ENCODE peak calls at places on chromosomes 11 and 22, in eight cellular contexts. R is type B pancreatic cell, U is AG09319, N is D721Med, X is WTC11, H is astrocyte of the cerebellum, F is LNCaP clone FGC, M is lower lobe of right lung. E is an unnamed sample.

GRCh38 chr11:115126092-115126491 is 378.1 kb downstream of the CADM1 start:
- DNase-seq in R (no peak), U (no peak), N (no peak), X (no peak), H (no peak), F (no peak), M (no peak), E (no peak)

GRCh38 chr11:111930472-111930871 is 6.7 kb upstream of the DIXDC1 start:
- DNase-seq in R (no peak), U (no peak), N (no peak), X (no peak), H (no peak), F (no peak), M (no peak), E (no peak)

GRCh38 chr11:420054-420910 is 5.5 kb upstream of the SIGIRR start:
- DNase-seq in R (no peak), U (no peak), N (no peak), X (peak), H (no peak), F (no peak), M (peak), E (no peak)

GRCh38 chr11:9990221-9990973 is 303.6 kb downstream of the SBF2 start:
- DNase-seq in R (no peak), U (no peak), N (no peak), X (no peak), H (no peak), F (peak), M (no peak), E (no peak)

GRCh38 chr11:100232006-100232405 is 455.1 kb upstream of the ARHGAP42 start:
- DNase-seq in R (no peak), U (no peak), N (no peak), X (no peak), H (no peak), F (no peak), M (no peak), E (no peak)

GRCh38 chr11:34192481-34193401 is 87.3 kb downstream of the NAT10 start:
- DNase-seq in R (no peak), U (peak), N (no peak), X (no peak), H (peak), F (no peak), M (no peak), E (no peak)

GRCh38 chr22:46791201-46791731 is 28.8 kb downstream of the TBC1D22A start:
- DNase-seq in R (no peak), U (no peak), N (no peak), X (no peak), H (no peak), F (no peak), M (no peak), E (no peak)

GRCh38 chr11:112025682-112026081 is 474 bp downstream of the DLAT start:
- DNase-seq in R (no peak), U (no peak), N (no peak), X (no peak), H (no peak), F (no peak), M (no peak), E (peak)

GRCh38 chr11:32751381-32751780 is 43.1 kb downstream of the CCDC73 start:
- DNase-seq in R (no peak), U (no peak), N (no peak), X (peak), H (no peak), F (no peak), M (no peak), E (no peak)

GRCh38 chr11:77055913-77056312 is 10.9 kb upstream of the CAPN5 start:
- DNase-seq in R (no peak), U (no peak), N (no peak), X (no peak), H (no peak), F (no peak), M (no peak), E (no peak)

GRCh38 chr11:117823294-117823940 is 1.1 kb downstream of the FXYD2 start:
- DNase-seq in R (no peak), U (no peak), N (no peak), X (peak), H (no peak), F (no peak), M (no peak), E (no peak)

GRCh38 chr11:100851584-100852152 is 164.6 kb downstream of the ARHGAP42 start:
- DNase-seq in R (no peak), U (no peak), N (no peak), X (no peak), H (no peak), F (no peak), M (no peak), E (no peak)

GRCh38 chr11:118623291-118623655 is 15.9 kb downstream of the PHLDB1 start:
- DNase-seq in R (no peak), U (no peak), N (no peak), X (no peak), H (no peak), F (no peak), M (peak), E (no peak)

GRCh38 chr11:78299000-78299712 is 110.4 kb downstream of the USP35 start:
- DNase-seq in R (no peak), U (no peak), N (no peak), X (no peak), H (no peak), F (no peak), M (no peak), E (no peak)

GRCh38 chr11:62449451-62449851 is 30.6 kb downstream of the SCGB1A1 start:
- DNase-seq in R (no peak), U (no peak), N (no peak), X (no peak), H (no peak), F (no peak), M (no peak), E (no peak)

GRCh38 chr11:46363031-46363407 is 15.8 kb downstream of the DGKZ start:
- DNase-seq in R (no peak), U (no peak), N (no peak), X (no peak), H (no peak), F (no peak), M (peak), E (no peak)

GRCh38 chr11:105142167-105142566 is 2.6 kb upstream of the CARD18 start:
- DNase-seq in R (no peak), U (no peak), N (no peak), X (no peak), H (no peak), F (no peak), M (no peak), E (no peak)

GRCh38 chr11:8830641-8831040 is 80.3 kb upstream of the AKIP1 start:
- DNase-seq in R (peak), U (no peak), N (no peak), X (no peak), H (no peak), F (no peak), M (no peak), E (no peak)

GRCh38 chr11:17593466-17594245 is 46.6 kb downstream of the OTOG start:
- DNase-seq in R (peak), U (no peak), N (no peak), X (peak), H (no peak), F (no peak), M (no peak), E (no peak)

GRCh38 chr11:47241740-47242400 is 6.7 kb downstream of the ACP2 start:
- DNase-seq in R (no peak), U (no peak), N (no peak), X (no peak), H (no peak), F (no peak), M (no peak), E (no peak)

GRCh38 chr22:18078329-18079041 is 695 bp downstream of the PEX26 start:
- DNase-seq in R (no peak), U (no peak), N (no peak), X (peak), H (no peak), F (no peak), M (peak), E (no peak)

DNA sequence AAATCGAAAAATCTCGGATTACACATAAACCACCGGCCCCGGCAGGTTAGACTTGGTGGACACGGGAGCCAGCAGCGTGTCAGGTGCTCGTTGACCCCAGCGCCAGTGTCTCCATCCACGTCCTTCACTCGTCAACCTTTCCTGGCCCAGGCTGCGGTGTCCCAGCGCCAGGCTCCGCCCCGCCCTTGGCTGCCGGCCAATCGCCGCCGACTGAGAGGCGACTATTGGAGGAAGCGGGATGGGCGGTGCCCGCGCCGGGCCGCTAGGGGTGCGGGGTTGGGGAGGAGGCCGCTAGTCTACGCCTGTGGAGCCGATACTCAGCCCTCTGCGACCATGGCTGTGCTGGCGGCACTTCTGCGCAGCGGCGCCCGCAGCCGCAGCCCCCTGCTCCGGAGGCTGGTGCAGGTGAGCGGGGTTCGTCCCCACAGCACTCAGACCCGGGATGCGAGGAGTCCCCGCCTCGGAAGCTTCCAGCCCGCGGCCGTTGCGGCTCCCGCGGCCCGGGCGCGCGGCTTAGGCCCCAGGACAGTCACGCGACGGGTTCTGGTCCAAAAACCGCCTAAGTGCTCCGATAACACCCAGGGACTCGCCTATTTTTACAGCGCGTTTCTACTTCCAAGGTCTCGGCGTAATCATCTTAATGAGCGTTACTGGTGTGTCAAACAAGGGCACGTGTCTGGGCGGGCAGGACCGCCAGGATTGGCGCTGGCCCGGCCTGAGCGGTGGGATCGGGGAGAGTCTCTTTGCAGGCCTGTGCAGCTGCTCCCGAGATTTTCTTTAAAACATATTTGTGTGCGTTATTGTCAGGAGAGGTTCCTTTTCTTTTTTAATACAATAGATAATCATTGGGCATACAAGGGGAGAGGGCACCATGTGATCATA is at the start of gene ACAT1:
- DNase-seq in R (peak), U (peak), N (peak), X (peak), H (peak), F (peak), M (peak), E (peak)
- TF ChIP-seq CTCF in R (peak), U (no peak), N (no peak), X (no peak), H (no peak), F (peak), M (peak), E (peak)

DNA sequence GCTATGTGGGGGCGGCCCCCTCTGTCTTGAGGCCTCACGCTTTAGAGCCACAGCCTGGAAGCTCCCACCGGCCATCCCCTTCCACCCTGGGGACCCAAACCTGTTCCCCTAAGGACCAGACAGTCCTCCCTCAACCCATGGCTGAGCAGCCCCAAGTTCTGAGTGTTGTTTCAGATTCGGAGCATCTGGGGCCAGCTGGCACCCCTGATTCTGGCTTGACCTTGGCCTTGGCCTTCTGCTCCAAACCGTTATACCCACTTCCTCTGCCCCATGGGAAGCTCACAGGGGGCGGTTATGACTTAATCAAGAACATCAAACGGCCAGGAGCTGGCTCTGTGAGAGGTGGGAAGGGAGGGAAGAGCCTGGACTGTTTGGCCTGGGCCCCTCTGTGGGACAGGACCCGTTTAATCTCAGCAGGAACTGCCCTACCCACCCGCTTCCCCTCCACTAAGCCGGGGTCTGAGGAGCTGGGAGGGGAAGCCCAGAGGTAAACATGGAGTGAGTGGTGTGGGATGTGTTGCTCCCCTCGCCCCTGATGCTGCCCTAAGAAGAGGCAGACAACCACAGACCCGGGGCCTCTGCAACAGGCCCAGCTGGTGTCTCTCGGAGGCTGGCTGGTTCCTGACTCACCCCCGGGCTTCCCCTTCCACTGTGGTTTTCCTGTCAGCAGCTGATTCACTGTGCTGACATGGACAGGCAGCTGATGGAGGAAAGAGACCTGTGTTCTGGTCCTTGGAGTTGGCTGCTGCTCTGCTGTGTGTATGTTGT is 3.4 kb downstream of the CD82 start:
- DNase-seq in R (no peak), U (peak), N (no peak), X (no peak), H (peak), F (no peak), M (peak), E (no peak)
- TF ChIP-seq CTCF in R (no peak), U (no peak), N (no peak), X (no peak), H (no peak), F (no peak), M (no peak), E (no peak)

GRCh38 chr22:19898831-19899567 is 42.6 kb upstream of the COMT start:
- DNase-seq in R (no peak), U (no peak), N (no peak), X (no peak), H (no peak), F (no peak), M (no peak), E (no peak)

GRCh38 chr22:19895160-19895849 is 40.6 kb upstream of the GNB1L start:
- DNase-seq in R (no peak), U (no peak), N (no peak), X (no peak), H (no peak), F (no peak), M (no peak), E (no peak)

GRCh38 chr22:19893363-19893762 is 38.7 kb upstream of the GNB1L start:
- DNase-seq in R (no peak), U (no peak), N (no peak), X (no peak), H (no peak), F (no peak), M (no peak), E (no peak)

GRCh38 chr22:19897726-19898515 is 43.2 kb upstream of the GNB1L start:
- DNase-seq in R (no peak), U (no peak), N (no peak), X (no peak), H (no peak), F (no peak), M (no peak), E (no peak)

GRCh38 chr22:19896665-19897355 is 42.1 kb upstream of the GNB1L start:
- DNase-seq in R (no peak), U (no peak), N (no peak), X (no peak), H (no peak), F (no peak), M (no peak), E (no peak)
- TF ChIP-seq CTCF in R (no peak), U (no peak), N (no peak), X (no peak), H (no peak), F (no peak), M (no peak), E (no peak)

DNA sequence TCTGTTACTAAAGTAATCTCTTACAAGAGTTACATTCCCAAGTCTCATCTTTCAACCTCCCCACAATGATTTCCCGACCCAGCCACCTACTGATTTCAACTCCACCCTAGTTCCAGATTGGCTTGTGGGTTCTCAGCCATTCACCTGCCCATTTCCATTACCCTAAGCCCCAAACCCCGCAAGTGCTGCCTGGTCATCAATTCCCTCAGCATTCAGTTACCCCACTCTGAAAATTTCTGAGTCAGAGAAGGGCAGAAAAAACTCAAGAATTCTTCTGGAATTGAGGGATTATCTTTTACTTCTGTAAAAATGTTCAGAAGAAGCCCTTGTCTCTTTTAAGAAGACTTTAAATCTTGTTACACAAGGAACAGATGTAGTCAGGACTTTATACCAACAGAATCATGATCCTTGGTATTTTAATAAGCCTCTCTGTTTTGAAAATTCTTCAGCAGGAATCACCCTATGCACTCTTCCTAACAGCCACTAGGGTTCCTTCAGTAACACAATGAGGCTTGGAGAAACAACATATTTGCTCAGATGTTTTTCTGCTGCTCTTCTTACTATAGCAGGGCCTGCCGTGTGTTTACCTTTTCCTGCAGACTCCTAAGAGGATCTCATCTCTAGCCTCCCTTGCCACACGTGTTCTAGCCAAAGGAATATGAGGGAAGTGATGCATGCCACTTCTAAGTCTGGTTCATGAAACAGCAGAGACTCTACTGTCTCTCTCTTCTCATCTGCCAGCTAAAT is 29.2 kb upstream of the PAMR1 start:
- DNase-seq in R (no peak), U (no peak), N (no peak), X (no peak), H (no peak), F (no peak), M (no peak), E (no peak)
- TF ChIP-seq CTCF in R (peak), U (peak), N (no peak), X (peak), H (peak), F (no peak), M (no peak), E (peak)

GRCh38 chr11:125164422-125165110 is at the start of gene PKNOX2:
- DNase-seq in R (peak), U (no peak), N (peak), X (peak), H (peak), F (peak), M (peak), E (peak)
- TF ChIP-seq CTCF in R (peak), U (peak), N (peak), X (no peak), H (peak), F (peak), M (peak), E (peak)

GRCh38 chr22:19535001-19535400 is 10.8 kb upstream of the CLDN5 start:
- DNase-seq in R (no peak), U (no peak), N (no peak), X (no peak), H (no peak), F (no peak), M (no peak), E (no peak)

GRCh38 chr22:19536564-19536963 is 12.4 kb upstream of the CLDN5 start:
- DNase-seq in R (no peak), U (no peak), N (no peak), X (no peak), H (no peak), F (no peak), M (no peak), E (no peak)

GRCh38 chr22:19530751-19531150 is 6.5 kb upstream of the CLDN5 start:
- DNase-seq in R (no peak), U (no peak), N (no peak), X (no peak), H (no peak), F (no peak), M (no peak), E (no peak)

GRCh38 chr22:19533049-19533626 is 8.9 kb upstream of the CLDN5 start:
- DNase-seq in R (no peak), U (no peak), N (no peak), X (no peak), H (no peak), F (no peak), M (no peak), E (no peak)

GRCh38 chr22:19533857-19534256 is 9.6 kb upstream of the CLDN5 start:
- DNase-seq in R (no peak), U (no peak), N (no peak), X (no peak), H (no peak), F (no peak), M (no peak), E (no peak)
- TF ChIP-seq CTCF in R (no peak), U (no peak), N (no peak), X (no peak), H (no peak), F (no peak), M (no peak), E (no peak)

GRCh38 chr11:12377106-12377823 is at the start of gene PARVA:
- DNase-seq in R (peak), U (no peak), N (no peak), X (peak), H (peak), F (no peak), M (peak), E (peak)
- TF ChIP-seq CTCF in R (no peak), U (no peak), N (no peak), X (no peak), H (no peak), F (peak), M (no peak), E (no peak)

GRCh38 chr11:35488117-35488516 is 37.3 kb downstream of the PAMR1 start:
- DNase-seq in R (no peak), U (no peak), N (no peak), X (no peak), H (no peak), F (no peak), M (no peak), E (no peak)

GRCh38 chr11:35485656-35486318 is 39.6 kb downstream of the PAMR1 start:
- DNase-seq in R (peak), U (no peak), N (peak), X (peak), H (peak), F (peak), M (peak), E (peak)

GRCh38 chr11:35487532-35488078 is 37.8 kb downstream of the PAMR1 start:
- DNase-seq in R (no peak), U (no peak), N (no peak), X (peak), H (peak), F (no peak), M (no peak), E (peak)

GRCh38 chr11:35486934-35487333 is 38.5 kb downstream of the PAMR1 start:
- DNase-seq in R (no peak), U (no peak), N (no peak), X (no peak), H (no peak), F (no peak), M (no peak), E (no peak)

GRCh38 chr11:35486446-35486845 is 39.0 kb downstream of the PAMR1 start:
- DNase-seq in R (no peak), U (no peak), N (no peak), X (no peak), H (no peak), F (no peak), M (no peak), E (no peak)
- TF ChIP-seq CTCF in R (peak), U (no peak), N (no peak), X (no peak), H (peak), F (no peak), M (no peak), E (no peak)

E was measured in neural crest cell.